ENCODE peak calls at places on chromosomes 7 and 10, in six cellular contexts. D, R, U, J, P and Y are unnamed samples.

GRCh38 chr7:2431260-2431867 is 28.0 kb downstream of the CHST12 start:
- DNase-seq in U (peak), P (peak), R (no peak), J (no peak), D (peak), Y (no peak)

GRCh38 chr10:112899396-112900065 is 50.5 kb upstream of the TCF7L2 start:
- DNase-seq in P (no peak), J (no peak), D (no peak), U (no peak), R (no peak), Y (no peak)

GRCh38 chr7:141362580-141363435 is 188.4 kb upstream of the AGK start:
- DNase-seq in R (no peak), J (no peak), U (peak), P (no peak), D (peak), Y (no peak)

GRCh38 chr10:110175406-110175805 is 32.0 kb upstream of the MXI1 start:
- DNase-seq in J (no peak), U (peak), D (no peak), R (no peak), P (no peak), Y (no peak)

GRCh38 chr10:100989088-100989487 is 1.7 kb downstream of the TWNK start:
- DNase-seq in D (no peak), U (no peak), P (no peak), J (no peak), R (no peak), Y (no peak)

GRCh38 chr7:25124485-25125136 is 449 bp downstream of the CYCS start:
- DNase-seq in D (peak), R (peak), P (peak), U (no peak), J (no peak), Y (peak)

GRCh38 chr7:151249732-151250072 is 1.2 kb upstream of the SMARCD3 start:
- DNase-seq in D (no peak), J (no peak), P (no peak), R (peak), U (no peak), Y (no peak)

GRCh38 chr10:50540069-50540825 is 83.5 kb downstream of the SGMS1 start:
- DNase-seq in D (peak), U (no peak), R (no peak), J (no peak), P (peak), Y (no peak)

GRCh38 chr10:63200416-63200815 is 67.3 kb downstream of the NRBF2 start:
- DNase-seq in D (no peak), J (no peak), P (no peak), R (no peak), U (no peak), Y (no peak)

GRCh38 chr7:116259821-116260440 is 49.6 kb downstream of the TES start:
- DNase-seq in U (peak), J (no peak), R (no peak), P (no peak), D (peak), Y (no peak)

GRCh38 chr10:19658622-19659233 is 157.5 kb upstream of the PLXDC2 start:
- DNase-seq in U (no peak), J (no peak), P (no peak), D (no peak), R (no peak), Y (no peak)

GRCh38 chr10:97412891-97413304 is 11.8 kb upstream of the RRP12 start:
- DNase-seq in R (no peak), J (no peak), U (peak), D (no peak), P (peak), Y (no peak)

GRCh38 chr10:33402748-33403147 is 68.3 kb upstream of the NRP1 start:
- DNase-seq in D (no peak), U (no peak), P (no peak), J (no peak), R (no peak), Y (no peak)

GRCh38 chr10:71970331-71970730 is 6.1 kb downstream of the CHST3 start:
- DNase-seq in U (peak), R (peak), P (no peak), J (no peak), D (peak), Y (no peak)

GRCh38 chr10:58362026-58362799 is 23.0 kb upstream of the TFAM start:
- DNase-seq in U (peak), R (no peak), J (no peak), D (peak), P (no peak), Y (no peak)

GRCh38 chr10:121942749-121943148 is 14.9 kb upstream of the ATE1 start:
- DNase-seq in R (peak), P (no peak), D (peak), U (peak), J (no peak), Y (no peak)

GRCh38 chr10:105258036-105258673 is 617.1 kb downstream of the SORCS3 start:
- DNase-seq in J (no peak), U (no peak), R (no peak), D (no peak), P (no peak), Y (no peak)

GRCh38 chr7:34341331-34341730 is 316.7 kb upstream of the NPSR1 start:
- DNase-seq in P (no peak), J (no peak), R (no peak), D (no peak), U (peak), Y (no peak)

GRCh38 chr10:53453196-53453595 is 680.6 kb upstream of the MBL2 start:
- DNase-seq in P (no peak), U (no peak), R (no peak), D (no peak), J (no peak), Y (no peak)

GRCh38 chr7:25832926-25833325 is 319.1 kb upstream of the NFE2L3 start:
- DNase-seq in J (no peak), U (no peak), P (no peak), D (no peak), R (no peak), Y (no peak)

GRCh38 chr7:47449810-47450586 is 131.9 kb downstream of the TNS3 start:
- DNase-seq in U (no peak), J (no peak), D (peak), P (no peak), R (no peak), Y (no peak)

GRCh38 chr7:89500082-89500481 is 654.2 kb upstream of the STEAP1 start:
- DNase-seq in U (no peak), D (no peak), J (no peak), R (no peak), P (no peak), Y (no peak)

GRCh38 chr7:135620980-135621850 is 41.1 kb upstream of the STMP1 start:
- DNase-seq in U (peak), R (no peak), P (peak), J (no peak), D (peak), Y (no peak)

GRCh38 chr7:22723642-22724041 is 3.4 kb upstream of the IL6 start:
- DNase-seq in D (peak), J (no peak), R (peak), U (no peak), P (no peak), Y (no peak)

GRCh38 chr10:126518186-126519080 is 130.2 kb upstream of the ADAM12 start:
- DNase-seq in J (no peak), D (no peak), R (no peak), U (no peak), P (no peak), Y (no peak)

GRCh38 chr7:39413866-39414668 is 152.1 kb upstream of the YAE1 start:
- DNase-seq in D (peak), U (peak), P (peak), J (peak), R (peak), Y (peak)

GRCh38 chr10:95542330-95542729 is 18.8 kb downstream of the SORBS1 start:
- DNase-seq in D (no peak), J (no peak), P (no peak), U (no peak), R (no peak), Y (no peak)

GRCh38 chr7:28533731-28534531 is 121.6 kb downstream of the CREB5 start:
- DNase-seq in J (no peak), R (no peak), P (no peak), U (no peak), D (no peak), Y (no peak)

GRCh38 chr7:157718303-157719007 is 381.7 kb downstream of the DNAJB6 start:
- DNase-seq in U (no peak), J (no peak), P (no peak), D (no peak), R (peak), Y (no peak)

GRCh38 chr10:6819301-6819700 is 239.2 kb upstream of the PRKCQ start:
- DNase-seq in P (no peak), J (no peak), U (no peak), R (no peak), D (no peak), Y (no peak)

GRCh38 chr10:51087114-51087513 is 12.8 kb downstream of the PRKG1 start:
- DNase-seq in P (no peak), U (no peak), D (no peak), R (no peak), J (no peak), Y (no peak)

GRCh38 chr7:149769915-149770314 is 3.5 kb downstream of the ZNF467 start:
- DNase-seq in P (no peak), R (no peak), U (no peak), J (no peak), D (no peak), Y (no peak)

GRCh38 chr10:124999433-125000365 is 57.8 kb downstream of the ZRANB1 start:
- DNase-seq in R (peak), U (no peak), P (no peak), D (peak), J (no peak), Y (no peak)

GRCh38 chr7:562789-563628 is 43.4 kb upstream of the PDGFA start:
- DNase-seq in D (no peak), U (no peak), P (no peak), R (no peak), J (no peak), Y (no peak)

GRCh38 chr7:559396-559705 is 39.7 kb upstream of the PDGFA start:
- DNase-seq in J (no peak), U (no peak), P (no peak), D (no peak), R (no peak), Y (no peak)

GRCh38 chr7:562394-562675 is 42.7 kb upstream of the PDGFA start:
- DNase-seq in D (no peak), U (no peak), P (no peak), R (no peak), J (no peak), Y (no peak)

GRCh38 chr7:561631-562393 is 42.2 kb upstream of the PDGFA start:
- DNase-seq in J (no peak), U (no peak), P (no peak), R (no peak), D (no peak), Y (no peak)

GRCh38 chr7:560966-561630 is 41.5 kb upstream of the PDGFA start:
- DNase-seq in J (no peak), R (no peak), P (no peak), D (no peak), U (no peak), Y (no peak)
- TF ChIP-seq CTCF in J (no peak), R (no peak), P (no peak), D (no peak), U (no peak), Y (no peak)

GRCh38 chr7:140004672-140005071 is 58.1 kb downstream of the PARP12 start:
- DNase-seq in R (no peak), D (no peak), U (no peak), P (no peak), J (no peak), Y (no peak)

GRCh38 chr7:140006600-140006999 is 56.2 kb downstream of the PARP12 start:
- DNase-seq in U (no peak), P (no peak), J (no peak), D (no peak), R (no peak), Y (no peak)

GRCh38 chr7:140005341-140005740 is 57.4 kb downstream of the PARP12 start:
- DNase-seq in P (no peak), J (no peak), U (no peak), D (peak), R (no peak), Y (no peak)

GRCh38 chr7:140005754-140006503 is 56.8 kb downstream of the PARP12 start:
- DNase-seq in U (no peak), P (no peak), J (no peak), D (peak), R (no peak), Y (no peak)

GRCh38 chr7:140003913-140004382 is 58.8 kb downstream of the PARP12 start:
- DNase-seq in J (no peak), P (peak), U (peak), D (peak), R (no peak), Y (no peak)
- TF ChIP-seq CTCF in J (peak), P (peak), U (peak), D (peak), R (peak), Y (no peak)

GRCh38 chr10:85510682-85511081 is 855.9 kb downstream of the GRID1 start:
- DNase-seq in P (no peak), D (no peak), J (no peak), R (no peak), U (no peak), Y (no peak)
- TF ChIP-seq CTCF in P (no peak), D (no peak), J (no peak), R (no peak), U (no peak), Y (no peak)

GRCh38 chr7:118005021-118005420 is 131.8 kb upstream of the CTTNBP2 start:
- DNase-seq in P (no peak), R (no peak), D (no peak), U (no peak), J (no peak), Y (no peak)

GRCh38 chr7:117995850-117996650 is 122.8 kb upstream of the CTTNBP2 start:
- DNase-seq in J (no peak), P (no peak), U (peak), R (no peak), D (peak), Y (no peak)

GRCh38 chr7:118003438-118003837 is 130.2 kb upstream of the CTTNBP2 start:
- DNase-seq in D (no peak), P (no peak), R (no peak), J (no peak), U (no peak), Y (no peak)

GRCh38 chr7:117997862-117998825 is 124.9 kb upstream of the CTTNBP2 start:
- DNase-seq in R (no peak), J (no peak), D (no peak), P (no peak), U (peak), Y (no peak)

GRCh38 chr7:118000480-118001202 is 127.4 kb upstream of the CTTNBP2 start:
- DNase-seq in J (no peak), D (no peak), R (no peak), P (no peak), U (no peak), Y (no peak)
- TF ChIP-seq CTCF in J (no peak), D (no peak), R (no peak), P (no peak), U (no peak), Y (no peak)

GRCh38 chr7:42886129-42886528 is 25.7 kb downstream of the C7orf25 start:
- DNase-seq in R (no peak), D (no peak), U (no peak), P (no peak), J (no peak), Y (no peak)
- TF ChIP-seq CTCF in R (no peak), D (peak), U (peak), P (peak), J (no peak), Y (no peak)

DNA sequence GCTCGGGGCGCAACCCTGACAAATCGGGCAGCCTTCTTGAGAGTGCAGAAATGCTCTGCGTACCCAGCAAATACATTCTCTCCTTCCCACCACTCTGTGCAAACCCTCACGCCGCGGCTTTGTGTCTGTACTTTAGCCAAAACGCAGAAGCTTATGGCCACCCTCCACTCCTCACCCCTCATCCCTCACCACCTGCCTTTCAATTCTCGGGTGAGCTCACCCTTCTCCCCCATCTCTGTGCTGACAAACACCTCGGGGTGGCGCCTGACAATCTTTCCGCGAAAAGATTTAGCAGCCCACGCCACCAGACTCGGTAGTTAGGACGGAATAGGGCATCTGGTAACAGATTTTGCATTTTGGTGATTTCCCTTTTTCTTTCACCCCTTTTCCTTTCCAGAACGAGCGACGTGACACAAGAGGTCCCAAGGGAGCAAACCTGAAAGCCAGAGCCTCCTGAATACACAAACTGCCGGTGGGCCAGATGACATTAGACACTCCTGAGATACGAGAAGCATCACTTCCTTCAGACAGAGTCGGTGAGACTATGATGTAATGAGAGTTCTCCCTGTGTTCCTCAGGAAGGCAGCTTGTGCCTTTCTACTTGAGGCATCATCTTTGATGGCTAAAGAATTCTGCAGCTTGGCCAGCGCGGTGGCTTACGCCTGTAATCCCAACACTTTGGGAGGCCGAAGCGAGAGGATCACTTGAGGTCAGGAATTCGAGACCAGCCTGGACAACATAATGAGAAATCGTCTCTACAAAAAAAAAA is 663 bp upstream of the ATAD1 start:
- DNase-seq in P (peak), R (peak), J (peak), D (peak), U (no peak), Y (no peak)
- TF ChIP-seq CTCF in P (no peak), R (no peak), J (peak), D (no peak), U (peak), Y (no peak)